ENCODE peak calls at places on chromosomes 4 and X, in nine cellular contexts. X, W, V, U, I, L, Z, E and T are unnamed samples.

GRCh38 chr4:64899563-64899962 is 490.3 kb upstream of the TECRL start:
- DNase-seq in L (no peak), I (no peak), U (no peak), X (no peak), V (no peak), E (no peak), W (no peak), Z (no peak), T (no peak)

GRCh38 chr4:154084864-154085263 is 296.0 kb upstream of the SFRP2 start:
- DNase-seq in V (no peak), E (no peak), X (no peak), W (no peak), Z (no peak), I (no peak), L (no peak), U (no peak), T (no peak)

GRCh38 chr4:150789864-150790263 is 207.9 kb downstream of the MAB21L2 start:
- DNase-seq in U (no peak), X (no peak), V (no peak), W (no peak), L (no peak), I (no peak), Z (no peak), E (no peak), T (no peak)

GRCh38 chr4:23384741-23385140 is 505.1 kb downstream of the PPARGC1A start:
- DNase-seq in L (no peak), X (no peak), V (no peak), I (no peak), E (no peak), Z (no peak), U (no peak), W (no peak), T (no peak)

GRCh38 chr4:140819621-140820020 is 63.4 kb upstream of the TBC1D9 start:
- DNase-seq in Z (no peak), V (no peak), L (no peak), X (no peak), I (no peak), E (no peak), U (no peak), W (no peak), T (no peak)

GRCh38 chr4:167239627-167240026 is 5.3 kb upstream of the SPOCK3 start:
- DNase-seq in V (no peak), X (no peak), Z (no peak), U (no peak), W (no peak), L (no peak), E (no peak), I (no peak), T (no peak)

GRCh38 chr4:173380987-173381386 is 10.2 kb downstream of the SAP30 start:
- DNase-seq in W (no peak), E (no peak), L (no peak), X (no peak), U (no peak), I (no peak), Z (no peak), V (no peak), T (no peak)

GRCh38 chrX:129115104-129115503 is 408.2 kb downstream of the SMARCA1 start:
- DNase-seq in U (no peak), I (no peak), V (no peak), E (no peak), Z (peak), X (peak), L (no peak), W (no peak), T (no peak)

GRCh38 chr4:100356172-100356571 is 161.7 kb downstream of the EMCN start:
- DNase-seq in E (no peak), L (no peak), I (no peak), Z (no peak), X (no peak), U (no peak), W (no peak), V (no peak), T (no peak)

GRCh38 chr4:99886146-99886545 is 8.1 kb downstream of the LAMTOR3 start:
- DNase-seq in V (no peak), I (no peak), L (no peak), E (no peak), U (no peak), W (no peak), X (no peak), Z (no peak), T (no peak)

GRCh38 chr4:71774136-71774535 is 9.7 kb downstream of the GC start:
- DNase-seq in X (no peak), U (no peak), E (no peak), L (no peak), W (no peak), I (no peak), Z (no peak), V (no peak), T (no peak)

GRCh38 chr4:71773004-71773403 is 10.9 kb downstream of the GC start:
- DNase-seq in E (no peak), W (no peak), I (no peak), Z (no peak), X (no peak), U (no peak), L (no peak), V (no peak), T (no peak)

GRCh38 chr4:71771613-71772012 is 12.3 kb downstream of the GC start:
- DNase-seq in U (no peak), Z (no peak), X (no peak), E (no peak), L (no peak), W (no peak), V (no peak), I (no peak), T (no peak)

GRCh38 chr4:71775449-71775848 is 8.4 kb downstream of the GC start:
- DNase-seq in U (no peak), Z (no peak), E (no peak), X (no peak), W (no peak), V (no peak), I (no peak), L (no peak), T (no peak)

GRCh38 chr4:71772592-71772991 is 11.3 kb downstream of the GC start:
- DNase-seq in W (no peak), U (no peak), X (no peak), Z (peak), V (no peak), I (no peak), E (no peak), L (no peak), T (no peak)
- TF ChIP-seq CTCF in W (no peak), U (no peak), X (peak), Z (peak), V (peak), I (no peak), E (no peak), L (no peak), T (no peak)

DNA sequence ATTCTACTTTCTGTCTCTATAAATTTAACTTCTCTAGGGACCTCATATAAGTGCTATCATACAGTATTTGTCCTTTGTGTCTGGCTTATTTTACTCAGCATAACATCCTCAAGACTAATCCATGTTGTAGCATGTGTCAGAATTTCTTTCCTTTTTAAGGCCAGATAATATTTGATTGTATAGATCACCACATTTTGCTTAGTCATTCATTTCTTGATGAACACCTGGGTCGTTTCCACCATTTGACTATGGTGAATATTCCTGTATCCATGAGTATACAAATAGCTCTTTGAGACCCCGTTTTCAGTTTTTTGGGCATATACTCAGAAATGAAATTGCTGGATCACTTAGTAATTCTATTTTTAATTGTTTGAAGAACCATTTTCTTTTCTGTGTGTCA is 12.0 kb downstream of the CNGA2 start:
- DNase-seq in U (no peak), L (no peak), W (no peak), E (no peak), X (no peak), V (no peak), I (no peak), Z (no peak), T (no peak)
- TF ChIP-seq POLR2A in U (no peak), L (no peak), W (no peak), E (no peak), X (no peak), V (no peak), I (no peak), Z (no peak), T (no peak)

GRCh38 chrX:2652106-2652505 is 39.0 kb upstream of the CD99 start:
- DNase-seq in X (no peak), W (no peak), L (no peak), E (no peak), Z (no peak), I (no peak), U (no peak), V (no peak), T (no peak)
- TF ChIP-seq CTCF in X (no peak), W (no peak), L (no peak), E (no peak), Z (peak), I (no peak), U (no peak), V (peak), T (no peak)

DNA sequence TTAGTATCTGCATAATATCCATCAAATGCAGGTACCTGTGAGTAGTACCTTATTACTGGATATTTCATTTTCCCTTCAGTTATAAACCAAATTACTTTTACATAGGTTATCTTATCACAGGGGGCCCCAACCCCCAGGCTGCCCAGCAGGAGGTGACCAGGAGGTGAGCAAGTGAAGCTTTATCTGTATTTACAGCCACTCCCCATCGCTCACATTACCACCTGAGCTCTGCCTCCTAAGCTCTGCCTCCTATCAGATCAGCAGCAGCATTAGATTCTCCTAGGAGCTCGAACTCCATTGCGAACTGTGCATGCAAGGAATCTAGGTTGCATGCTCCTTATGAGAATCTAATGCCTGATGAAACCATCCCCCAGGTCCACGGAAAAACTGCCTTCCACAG is 6.3 kb downstream of the PRSS12 start:
- DNase-seq in I (no peak), X (no peak), W (no peak), L (no peak), U (no peak), V (no peak), Z (peak), E (no peak), T (no peak)
- TF ChIP-seq POLR2A in I (no peak), X (no peak), W (no peak), L (no peak), U (no peak), V (no peak), Z (no peak), E (no peak), T (no peak)

GRCh38 chr4:143375326-143376073 is 38.8 kb downstream of the GAB1 start:
- DNase-seq in V (no peak), U (no peak), E (no peak), Z (peak), L (peak), X (no peak), W (no peak), I (no peak), T (no peak)
- TF ChIP-seq CTCF in V (peak), U (peak), E (no peak), Z (peak), L (peak), X (no peak), W (no peak), I (no peak), T (peak)

GRCh38 chr4:130849985-130850632 is 1754.2 kb downstream of the C4orf33 start:
- DNase-seq in W (no peak), Z (no peak), V (no peak), X (peak), E (no peak), I (no peak), L (no peak), U (no peak), T (no peak)
- TF ChIP-seq POLR2A in W (no peak), Z (no peak), V (no peak), X (no peak), E (no peak), I (no peak), L (no peak), U (no peak), T (no peak)

GRCh38 chr4:2797188-2797544 is 4.3 kb downstream of the SH3BP2 start:
- DNase-seq in V (no peak), E (peak), Z (no peak), W (no peak), I (peak), X (no peak), L (no peak), U (no peak), T (no peak)

GRCh38 chr4:2794707-2795557 is 2.0 kb downstream of the SH3BP2 start:
- DNase-seq in L (peak), U (no peak), V (no peak), Z (peak), W (no peak), I (peak), X (peak), E (peak), T (no peak)

GRCh38 chr4:2797545-2798305 is 4.8 kb downstream of the SH3BP2 start:
- DNase-seq in X (peak), U (no peak), L (peak), Z (no peak), I (peak), V (no peak), E (peak), W (peak), T (no peak)

GRCh38 chr4:2795558-2796260 is 2.8 kb downstream of the SH3BP2 start:
- DNase-seq in L (no peak), W (peak), V (no peak), U (no peak), I (peak), E (peak), Z (no peak), X (peak), T (no peak)

GRCh38 chr4:2796261-2797187 is 3.6 kb downstream of the SH3BP2 start:
- DNase-seq in E (peak), I (peak), W (peak), Z (no peak), V (no peak), L (no peak), X (peak), U (no peak), T (no peak)
- TF ChIP-seq CTCF in E (no peak), I (no peak), W (no peak), Z (no peak), V (no peak), L (no peak), X (no peak), U (no peak), T (no peak)